ENCODE peak calls at places on chromosome 20, in four cellular contexts. N, G, E and K are unnamed samples.

GRCh38 chr20:1897486-1897885 is 2.3 kb downstream of the SIRPA start:
- DNase-seq in N (no peak), G (no peak), E (no peak), K (no peak)

GRCh38 chr20:26276811-26277210 is 580.2 kb upstream of the ZNF337 start:
- DNase-seq in N (no peak), G (no peak), E (no peak), K (peak)

GRCh38 chr20:14219801-14220461 is 117.5 kb downstream of the FLRT3 start:
- DNase-seq in N (no peak), G (no peak), E (no peak), K (peak)

GRCh38 chr20:40286991-40287531 is 402.0 kb downstream of the MAFB start:
- DNase-seq in N (no peak), G (no peak), E (peak), K (peak)

GRCh38 chr20:24972341-24972740 is 20.2 kb downstream of the APMAP start:
- DNase-seq in N (no peak), G (no peak), E (no peak), K (no peak)

GRCh38 chr20:63124092-63124781 is 91.7 kb downstream of the YTHDF1 start:
- DNase-seq in N (no peak), G (peak), E (peak), K (no peak)

GRCh38 chr20:17542993-17543412 is 11.8 kb upstream of the BFSP1 start:
- DNase-seq in N (no peak), G (peak), E (no peak), K (no peak)

GRCh38 chr20:58819921-58820320 is 30.8 kb downstream of the GNAS-AS1 start:
- DNase-seq in N (no peak), G (no peak), E (no peak), K (no peak)

GRCh38 chr20:56393133-56393472 is 658 bp downstream of the CSTF1 start:
- DNase-seq in N (no peak), G (peak), E (no peak), K (peak)

GRCh38 chr20:62601172-62601571 is 41.1 kb upstream of the SLCO4A1 start:
- DNase-seq in N (no peak), G (no peak), E (no peak), K (no peak)